ENCODE peak calls at places on chromosome 6, in four cellular contexts. A, Q, L and P are unnamed samples.

GRCh38 chr6:167130712-167131684 is 8.1 kb downstream of the CCR6 start:
- DNase-seq in L (no peak), A (no peak), Q (no peak), P (no peak)

GRCh38 chr6:152575621-152576150 is 61.5 kb downstream of the SYNE1 start:
- DNase-seq in L (peak; percentile 96), A (peak; percentile 14), Q (no peak), P (no peak)

GRCh38 chr6:17212541-17213371 is 68.4 kb upstream of the RBM24 start:
- DNase-seq in L (no peak), A (no peak), Q (no peak), P (peak; percentile 74)

GRCh38 chr6:107118976-107119375 is 3.7 kb upstream of the BEND3 start:
- DNase-seq in A (no peak), Q (no peak), L (no peak), P (no peak)

GRCh38 chr6:3119040-3119723 is 671 bp downstream of the BPHL start:
- DNase-seq in L (peak; percentile 16), A (peak; percentile 62), Q (no peak), P (no peak)

GRCh38 chr6:34745277-34746103 is 11.8 kb upstream of the SNRPC start:
- DNase-seq in A (no peak), L (peak; percentile 97), Q (no peak), P (no peak)

GRCh38 chr6:169571123-169571962 is 130.5 kb downstream of the WDR27 start:
- DNase-seq in L (peak; percentile 18), A (peak; percentile 67), Q (no peak), P (no peak)

GRCh38 chr6:134846031-134846430 is 103.9 kb downstream of the ALDH8A1 start:
- DNase-seq in A (peak; percentile 9), L (no peak), Q (no peak), P (no peak)

GRCh38 chr6:24719125-24719931 is at the start of gene C6orf62:
- DNase-seq in L (peak; percentile 75), A (peak; percentile 29), Q (peak; percentile 24), P (no peak)

GRCh38 chr6:151948007-151948745 is 140.7 kb downstream of the ESR1 start:
- DNase-seq in Q (no peak), L (no peak), A (no peak), P (no peak)

GRCh38 chr6:14079433-14079832 is 38.1 kb upstream of the CD83 start:
- DNase-seq in A (no peak), L (peak; percentile 74), Q (no peak), P (no peak)

GRCh38 chr6:62150048-62150663 is 135.9 kb downstream of the KHDRBS2 start:
- DNase-seq in Q (no peak), A (peak; percentile 8), L (peak; percentile 70), P (no peak)

GRCh38 chr6:26126394-26127221 is 39.4 kb downstream of the HFE start:
- DNase-seq in A (no peak), L (peak; percentile 44), Q (no peak), P (no peak)

GRCh38 chr6:135474362-135474761 is 23.2 kb downstream of the AHI1 start:
- DNase-seq in Q (no peak), L (no peak), A (no peak), P (no peak)

GRCh38 chr6:29797120-29797519 is 30.5 kb upstream of the HLA-G start:
- DNase-seq in Q (no peak), A (peak; percentile 47), L (peak; percentile 97), P (no peak)

GRCh38 chr6:23728707-23729106 is 397.3 kb upstream of the NRSN1 start:
- DNase-seq in L (no peak), A (no peak), Q (no peak), P (no peak)

GRCh38 chr6:121835662-121836061 is 400.2 kb downstream of the GJA1 start:
- DNase-seq in Q (no peak), L (no peak), A (no peak), P (no peak)

GRCh38 chr6:42740725-42741124 is 5.2 kb downstream of the TBCC start:
- DNase-seq in Q (no peak), L (no peak), A (no peak), P (no peak)

GRCh38 chr6:43647613-43648012 is 2.8 kb downstream of the RSPH9 start:
- DNase-seq in L (no peak), Q (no peak), A (no peak), P (no peak)

GRCh38 chr6:37059344-37060194 is 54.1 kb downstream of the FGD2 start:
- DNase-seq in L (peak; percentile 98), Q (no peak), A (peak; percentile 90), P (no peak)

GRCh38 chr6:75381878-75382633 is 97.5 kb upstream of the TMEM30A start:
- DNase-seq in Q (no peak), A (no peak), L (no peak), P (no peak)

GRCh38 chr6:27872634-27873028 is 39.6 kb downstream of the OR2B2 start:
- DNase-seq in L (no peak), A (peak; percentile 10), Q (no peak), P (no peak)

GRCh38 chr6:133100870-133101269 is 140.3 kb upstream of the EYA4 start:
- DNase-seq in L (no peak), Q (no peak), A (no peak), P (no peak)